ENCODE peak calls at places on chromosomes 2 and 18, in five cellular contexts. R is stromal cell of bone marrow; Q is stimulated activated CD4-positive, alpha-beta T cell treated with anti-CD3 and anti-CD28 coated beads, Interleukin-2, amount 100 ng/mL, for 48 hours; V is activated CD4-positive, alpha-beta T cell treated with anti-CD3 and anti-CD28 coated beads, Interleukin-2, amount 50 U/mL, for 1 hour; O is Calu3. T is an unnamed sample.
A peak's percentile ranks its signal among the peaks of the same experiment; 100 is the strongest.

GRCh38 chr2:163345795-163346573 is 389.8 kb downstream of the FIGN start:
- DNase-seq in O (peak; percentile 33), Q (no peak), R (peak; percentile 38), V (no peak), T (peak; percentile 47)

GRCh38 chr18:7824970-7825369 is 257.9 kb downstream of the PTPRM start:
- DNase-seq in Q (no peak), R (no peak), O (no peak), V (no peak), T (no peak)

GRCh38 chr2:68737717-68738116 is 3.1 kb downstream of the ARHGAP25 start:
- DNase-seq in O (no peak), R (no peak), V (no peak), Q (no peak), T (peak; percentile 46)

GRCh38 chr2:74502720-74503505 is 3.5 kb upstream of the LBX2 start:
- DNase-seq in O (peak; percentile 80), Q (no peak), R (peak; percentile 74), V (peak; percentile 23), T (peak; percentile 80)

GRCh38 chr2:127451981-127452380 is 33.8 kb downstream of the PROC start:
- DNase-seq in V (no peak), Q (no peak), R (no peak), O (no peak), T (no peak)

GRCh38 chr2:64019083-64019974 is at the start of gene VPS54:
- DNase-seq in R (peak; percentile 33), V (peak; percentile 46), Q (peak; percentile 45), O (peak; percentile 66), T (peak; percentile 78)

GRCh38 chr2:195456765-195457164 is 200.3 kb upstream of the SLC39A10 start:
- DNase-seq in O (no peak), Q (no peak), V (no peak), R (no peak), T (no peak)

GRCh38 chr2:64679673-64680425 is 26.1 kb upstream of the SERTAD2 start:
- DNase-seq in V (no peak), Q (no peak), R (no peak), O (no peak), T (no peak)

GRCh38 chr18:62757399-62758010 is 42.2 kb downstream of the PHLPP1 start:
- DNase-seq in R (no peak), O (peak; percentile 44), Q (no peak), V (no peak), T (no peak)

GRCh38 chr2:196140213-196140612 is 31.2 kb downstream of the STK17B start:
- DNase-seq in V (no peak), Q (no peak), R (no peak), O (no peak), T (no peak)

GRCh38 chr2:100520224-100520623 is 42.6 kb upstream of the PDCL3 start:
- DNase-seq in Q (no peak), O (peak; percentile 3), V (no peak), R (no peak), T (no peak)